ENCODE peak calls at places on chromosomes 1 and 21, in ten cellular contexts. U is activated CD8-positive, alpha-beta T cell treated with anti-CD3 and anti-CD28 coated beads for 36 hours; S is nephron progenitor cell; H is GM06990; X is fibroblast of pulmonary artery; I is hepatocyte; D is upper lobe of right lung; T is RWPE2; W is breast epithelium; G is brain microvascular endothelial cell. N is an unnamed sample.
A peak's percentile ranks its signal among the peaks of the same experiment; 100 is the strongest.

GRCh38 chr1:110647254-110647891 is 27.4 kb downstream of the KCNA3 start:
- DNase-seq in U (no peak), S (no peak), H (no peak), X (peak; percentile 28), I (no peak), D (no peak), T (no peak), W (no peak), G (no peak), N (no peak)

GRCh38 chr21:33739701-33740100 is 97.4 kb downstream of the ITSN1 start:
- DNase-seq in U (no peak), S (no peak), H (no peak), X (no peak), I (no peak), D (no peak), T (no peak), W (no peak), G (peak; percentile 31), N (no peak)

GRCh38 chr1:155175281-155175926 is 1.8 kb downstream of the TRIM46 start:
- DNase-seq in U (no peak), S (no peak), H (no peak), X (no peak), I (no peak), D (peak; percentile 68), T (no peak), W (peak; percentile 52), G (no peak), N (no peak)

GRCh38 chr1:187070076-187070475 is 241.3 kb downstream of the PLA2G4A start:
- DNase-seq in U (no peak), S (no peak), H (no peak), X (no peak), I (no peak), D (no peak), T (no peak), W (no peak), G (no peak), N (no peak)

GRCh38 chr21:37263827-37264226 is 3.3 kb downstream of the VPS26C start:
- DNase-seq in U (no peak), S (no peak), H (no peak), X (no peak), I (no peak), D (no peak), T (no peak), W (no peak), G (peak; percentile 5), N (no peak)

GRCh38 chr1:46526689-46527291 is 24.7 kb downstream of the KNCN start:
- DNase-seq in U (no peak), S (peak; percentile 44), H (no peak), X (no peak), I (no peak), D (no peak), T (no peak), W (no peak), G (no peak), N (no peak)

GRCh38 chr1:225598847-225599246 is 54.1 kb downstream of the ENAH start:
- DNase-seq in U (no peak), S (no peak), H (no peak), X (no peak), I (no peak), D (no peak), T (no peak), W (no peak), G (no peak), N (no peak)

GRCh38 chr1:231414260-231415016 is 7.6 kb downstream of the EGLN1 start:
- DNase-seq in U (no peak), S (no peak), H (no peak), X (no peak), I (no peak), D (no peak), T (no peak), W (no peak), G (no peak), N (peak; percentile 78)

GRCh38 chr1:19439464-19440171 is 45.7 kb downstream of the CAPZB start:
- DNase-seq in U (peak; percentile 59), S (no peak), H (no peak), X (peak; percentile 41), I (no peak), D (no peak), T (no peak), W (no peak), G (no peak), N (peak; percentile 90)

GRCh38 chr1:99590578-99591209 is 55.2 kb upstream of the PALMD start:
- DNase-seq in U (no peak), S (no peak), H (no peak), X (peak; percentile 95), I (no peak), D (no peak), T (no peak), W (no peak), G (peak; percentile 99), N (no peak)

GRCh38 chr1:85584264-85584781 is 3.8 kb downstream of the CCN1 start:
- DNase-seq in U (no peak), S (no peak), H (no peak), X (peak; percentile 95), I (peak; percentile 58), D (no peak), T (no peak), W (no peak), G (peak; percentile 89), N (no peak)

GRCh38 chr1:162856260-162856659 is 4.7 kb downstream of the CCDC190 start:
- DNase-seq in U (no peak), S (no peak), H (no peak), X (peak; percentile 92), I (no peak), D (no peak), T (no peak), W (no peak), G (peak; percentile 96), N (no peak)

GRCh38 chr1:95033843-95034242 is 38.9 kb downstream of the ALG14 start:
- DNase-seq in U (no peak), S (no peak), H (no peak), X (no peak), I (no peak), D (no peak), T (no peak), W (no peak), G (peak; percentile 44), N (no peak)

GRCh38 chr1:3587133-3587733 is 24.1 kb downstream of the MEGF6 start:
- DNase-seq in U (no peak), S (no peak), H (no peak), X (peak; percentile 43), I (peak; percentile 75), D (no peak), T (no peak), W (no peak), G (peak; percentile 85), N (no peak)
- TF ChIP-seq CTCF in U (no peak), S (no peak), H (no peak), X (no peak), I (no peak), D (no peak), T (no peak), W (no peak), G (peak; percentile 36), N (no peak)

DNA sequence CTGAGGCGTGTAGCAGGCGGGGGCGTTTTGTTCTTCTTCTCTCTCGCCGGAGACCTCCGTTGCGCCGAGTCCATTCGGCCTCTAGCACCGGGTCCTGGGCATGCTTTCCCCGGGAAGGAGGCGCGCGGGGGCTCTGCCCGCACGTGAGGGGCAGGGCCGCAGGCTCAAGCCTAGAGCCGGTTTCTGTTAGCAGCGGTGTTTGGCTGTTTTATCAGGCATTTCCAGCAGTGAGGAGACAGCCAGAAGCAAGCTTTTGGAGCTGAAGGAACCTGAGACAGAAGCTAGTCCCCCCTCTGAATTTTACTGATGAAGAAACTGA is 590 bp downstream of the PSEN2 start:
- DNase-seq in U (no peak), S (no peak), H (no peak), X (no peak), I (no peak), D (no peak), T (no peak), W (no peak), G (no peak), N (no peak)
- TF ChIP-seq CTCF in U (no peak), S (no peak), H (no peak), X (no peak), I (no peak), D (no peak), T (no peak), W (no peak), G (no peak), N (no peak)

DNA sequence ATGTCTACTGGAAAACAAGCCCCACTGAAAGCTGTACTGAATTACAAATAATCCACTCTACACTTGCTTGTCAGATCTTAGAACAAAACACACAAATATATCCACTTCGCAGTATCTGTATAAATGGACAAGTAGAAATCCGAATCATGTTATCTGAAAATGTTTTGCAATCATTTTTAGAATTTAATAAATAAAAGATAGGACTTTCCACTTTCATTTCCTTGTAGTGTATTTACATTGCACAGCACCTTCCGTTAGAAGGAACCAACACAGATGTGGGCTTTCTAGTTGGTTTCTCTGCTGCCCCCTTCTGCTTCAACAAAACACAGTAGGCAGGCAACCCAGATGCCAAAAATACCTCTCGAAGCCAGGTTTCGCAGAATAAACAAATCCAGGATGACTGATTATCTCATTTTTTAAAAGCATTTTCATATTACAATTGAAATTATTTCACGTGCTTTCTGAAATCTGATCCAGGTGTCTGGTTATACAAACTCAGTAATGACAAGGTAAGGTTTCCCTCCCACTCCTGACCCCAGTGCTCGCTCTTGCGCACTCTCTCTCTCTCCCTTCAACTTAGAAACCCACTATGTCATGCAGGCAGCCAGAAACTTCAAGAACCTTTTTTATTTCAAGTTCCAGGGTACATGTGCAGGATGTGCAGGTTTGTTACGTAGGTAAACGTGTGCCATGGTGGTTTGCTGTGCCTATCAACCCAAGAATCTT is 389.9 kb downstream of the SMYD3 start:
- DNase-seq in U (peak; percentile 55), S (peak; percentile 33), H (peak; percentile 19), X (peak; percentile 72), I (peak; percentile 61), D (no peak), T (no peak), W (no peak), G (peak; percentile 47), N (no peak)
- TF ChIP-seq CTCF in U (peak; percentile 64), S (peak; percentile 58), H (peak; percentile 57), X (peak; percentile 63), I (peak; percentile 65), D (peak; percentile 61), T (peak; percentile 39), W (peak; percentile 13), G (peak; percentile 75), N (no peak)

GRCh38 chr1:31765516-31765915 is 1.4 kb upstream of the ADGRB2 start:
- DNase-seq in U (no peak), S (no peak), H (no peak), X (no peak), I (no peak), D (no peak), T (no peak), W (no peak), G (no peak), N (no peak)

GRCh38 chr1:31762726-31763670 is 1.1 kb downstream of the ADGRB2 start:
- DNase-seq in U (peak; percentile 74), S (peak; percentile 89), H (peak; percentile 50), X (peak; percentile 31), I (peak; percentile 90), D (peak; percentile 80), T (no peak), W (peak; percentile 64), G (no peak), N (peak; percentile 15)

GRCh38 chr1:31763671-31764306 is 351 bp downstream of the ADGRB2 start:
- DNase-seq in U (no peak), S (peak; percentile 62), H (no peak), X (no peak), I (no peak), D (no peak), T (no peak), W (no peak), G (no peak), N (no peak)

GRCh38 chr1:31765041-31765467 is 914 bp upstream of the ADGRB2 start:
- DNase-seq in U (peak; percentile 64), S (peak; percentile 59), H (no peak), X (peak; percentile 39), I (no peak), D (no peak), T (no peak), W (no peak), G (no peak), N (no peak)

GRCh38 chr1:31764307-31765040 is at the start of gene ADGRB2:
- DNase-seq in U (peak; percentile 40), S (peak; percentile 65), H (no peak), X (no peak), I (peak; percentile 76), D (no peak), T (no peak), W (no peak), G (no peak), N (no peak)
- TF ChIP-seq CTCF in U (no peak), S (no peak), H (no peak), X (no peak), I (no peak), D (peak; percentile 5), T (peak; percentile 31), W (no peak), G (peak; percentile 15), N (peak; percentile 7)